ENCODE peak calls at places on chromosomes 4 and X, in nine cellular contexts. One of them, this sample, is unnamed.

GRCh38 chr4:1980561-1981041 is 28.2 kb downstream of the NELFA start:
- DNase-seq in lower lobe of right lung: no peak
- DNase-seq in Peyer's patch: no peak
- DNase-seq in thoracic aorta: no peak
- DNase-seq in AG09309: no peak
- DNase-seq in omental fat pad: no peak
- DNase-seq in mucosa of descending colon: no peak
- DNase-seq in natural killer cell: no peak
- DNase-seq in A549: no peak
- DNase-seq in this sample: peak; percentile 59

GRCh38 chrX:72526534-72527508 is 45.8 kb downstream of the HDAC8 start:
- DNase-seq in lower lobe of right lung: peak; percentile 28
- DNase-seq in Peyer's patch: no peak
- DNase-seq in thoracic aorta: no peak
- DNase-seq in AG09309: no peak
- DNase-seq in omental fat pad: no peak
- DNase-seq in mucosa of descending colon: no peak
- DNase-seq in natural killer cell: no peak
- DNase-seq in A549: no peak
- DNase-seq in this sample: no peak

GRCh38 chrX:54979432-54979831 is 14.6 kb downstream of the PFKFB1 start:
- DNase-seq in lower lobe of right lung: no peak
- DNase-seq in Peyer's patch: no peak
- DNase-seq in thoracic aorta: no peak
- DNase-seq in AG09309: no peak
- DNase-seq in omental fat pad: no peak
- DNase-seq in mucosa of descending colon: no peak
- DNase-seq in natural killer cell: no peak
- DNase-seq in A549: no peak
- DNase-seq in this sample: no peak

GRCh38 chr4:39102297-39102696 is 40.3 kb downstream of the KLHL5 start:
- DNase-seq in lower lobe of right lung: no peak
- DNase-seq in Peyer's patch: no peak
- DNase-seq in thoracic aorta: no peak
- DNase-seq in AG09309: no peak
- DNase-seq in omental fat pad: no peak
- DNase-seq in mucosa of descending colon: no peak
- DNase-seq in natural killer cell: no peak
- DNase-seq in A549: no peak
- DNase-seq in this sample: no peak

GRCh38 chr4:83724488-83725060 is 188.7 kb downstream of the GPAT3 start:
- DNase-seq in lower lobe of right lung: no peak
- DNase-seq in Peyer's patch: no peak
- DNase-seq in thoracic aorta: no peak
- DNase-seq in AG09309: no peak
- DNase-seq in omental fat pad: no peak
- DNase-seq in mucosa of descending colon: no peak
- DNase-seq in natural killer cell: no peak
- DNase-seq in A549: no peak
- DNase-seq in this sample: no peak

GRCh38 chrX:21374994-21375794 is 976 bp downstream of the CNKSR2 start:
- DNase-seq in lower lobe of right lung: peak; percentile 32
- DNase-seq in Peyer's patch: no peak
- DNase-seq in thoracic aorta: no peak
- DNase-seq in AG09309: no peak
- DNase-seq in omental fat pad: no peak
- DNase-seq in mucosa of descending colon: peak; percentile 51
- DNase-seq in natural killer cell: no peak
- DNase-seq in A549: peak; percentile 5
- DNase-seq in this sample: no peak

GRCh38 chrX:103310592-103311400 is at the start of gene BEX2:
- DNase-seq in lower lobe of right lung: peak; percentile 84
- DNase-seq in Peyer's patch: peak; percentile 94
- DNase-seq in thoracic aorta: peak; percentile 6
- DNase-seq in AG09309: no peak
- DNase-seq in omental fat pad: no peak
- DNase-seq in mucosa of descending colon: peak; percentile 85
- DNase-seq in natural killer cell: peak; percentile 78
- DNase-seq in A549: peak; percentile 72
- DNase-seq in this sample: no peak

GRCh38 chr4:38565271-38566199 is 98.5 kb upstream of the KLF3 start:
- DNase-seq in lower lobe of right lung: no peak
- DNase-seq in Peyer's patch: peak; percentile 59
- DNase-seq in thoracic aorta: no peak
- DNase-seq in AG09309: no peak
- DNase-seq in omental fat pad: no peak
- DNase-seq in mucosa of descending colon: no peak
- DNase-seq in natural killer cell: no peak
- DNase-seq in A549: no peak
- DNase-seq in this sample: no peak

GRCh38 chr4:98935633-98936032 is 6.7 kb upstream of the EIF4E start:
- DNase-seq in lower lobe of right lung: no peak
- DNase-seq in Peyer's patch: no peak
- DNase-seq in thoracic aorta: no peak
- DNase-seq in AG09309: no peak
- DNase-seq in omental fat pad: no peak
- DNase-seq in mucosa of descending colon: no peak
- DNase-seq in natural killer cell: no peak
- DNase-seq in A549: no peak
- DNase-seq in this sample: no peak

GRCh38 chr4:187333151-187333550 is 609.5 kb upstream of the FAT1 start:
- DNase-seq in lower lobe of right lung: no peak
- DNase-seq in Peyer's patch: no peak
- DNase-seq in thoracic aorta: no peak
- DNase-seq in AG09309: no peak
- DNase-seq in omental fat pad: no peak
- DNase-seq in mucosa of descending colon: no peak
- DNase-seq in natural killer cell: no peak
- DNase-seq in A549: no peak
- DNase-seq in this sample: no peak

GRCh38 chrX:23062359-23062758 is 62.6 kb downstream of the DDX53 start:
- DNase-seq in lower lobe of right lung: no peak
- DNase-seq in Peyer's patch: no peak
- DNase-seq in thoracic aorta: no peak
- DNase-seq in AG09309: no peak
- DNase-seq in omental fat pad: no peak
- DNase-seq in mucosa of descending colon: no peak
- DNase-seq in natural killer cell: no peak
- DNase-seq in A549: no peak
- DNase-seq in this sample: no peak

GRCh38 chr4:76435689-76436176 is 704 bp downstream of the SHROOM3 start:
- DNase-seq in lower lobe of right lung: no peak
- DNase-seq in Peyer's patch: no peak
- DNase-seq in thoracic aorta: no peak
- DNase-seq in AG09309: no peak
- DNase-seq in omental fat pad: no peak
- DNase-seq in mucosa of descending colon: no peak
- DNase-seq in natural killer cell: no peak
- DNase-seq in A549: no peak
- DNase-seq in this sample: no peak
- TF ChIP-seq CTCF in lower lobe of right lung: no peak
- TF ChIP-seq CTCF in Peyer's patch: no peak
- TF ChIP-seq CTCF in thoracic aorta: no peak
- TF ChIP-seq CTCF in AG09309: no peak
- TF ChIP-seq CTCF in omental fat pad: no peak
- TF ChIP-seq CTCF in mucosa of descending colon: no peak
- TF ChIP-seq CTCF in natural killer cell: no peak
- TF ChIP-seq CTCF in A549: no peak
- TF ChIP-seq CTCF in this sample: peak; percentile 19

GRCh38 chr4:122824616-122825015 is 2.0 kb upstream of the FGF2 start:
- DNase-seq in lower lobe of right lung: no peak
- DNase-seq in Peyer's patch: no peak
- DNase-seq in thoracic aorta: no peak
- DNase-seq in AG09309: no peak
- DNase-seq in omental fat pad: no peak
- DNase-seq in mucosa of descending colon: no peak
- DNase-seq in natural killer cell: no peak
- DNase-seq in A549: no peak
- DNase-seq in this sample: no peak

GRCh38 chr4:122826596-122827257 is at the start of gene FGF2:
- DNase-seq in lower lobe of right lung: peak; percentile 56
- DNase-seq in Peyer's patch: peak; percentile 59
- DNase-seq in thoracic aorta: peak; percentile 48
- DNase-seq in AG09309: no peak
- DNase-seq in omental fat pad: peak; percentile 49
- DNase-seq in mucosa of descending colon: peak; percentile 66
- DNase-seq in natural killer cell: peak; percentile 15
- DNase-seq in A549: peak; percentile 28
- DNase-seq in this sample: peak; percentile 90

GRCh38 chr4:122827899-122828601 is 1.4 kb downstream of the FGF2 start:
- DNase-seq in lower lobe of right lung: no peak
- DNase-seq in Peyer's patch: peak; percentile 61
- DNase-seq in thoracic aorta: no peak
- DNase-seq in AG09309: no peak
- DNase-seq in omental fat pad: peak; percentile 39
- DNase-seq in mucosa of descending colon: no peak
- DNase-seq in natural killer cell: peak; percentile 18
- DNase-seq in A549: peak; percentile 55
- DNase-seq in this sample: no peak

GRCh38 chr4:122826000-122826595 is 533 bp upstream of the FGF2 start:
- DNase-seq in lower lobe of right lung: no peak
- DNase-seq in Peyer's patch: no peak
- DNase-seq in thoracic aorta: no peak
- DNase-seq in AG09309: no peak
- DNase-seq in omental fat pad: no peak
- DNase-seq in mucosa of descending colon: no peak
- DNase-seq in natural killer cell: no peak
- DNase-seq in A549: no peak
- DNase-seq in this sample: no peak

GRCh38 chr4:122827258-122827887 is 742 bp downstream of the FGF2 start:
- DNase-seq in lower lobe of right lung: no peak
- DNase-seq in Peyer's patch: peak; percentile 55
- DNase-seq in thoracic aorta: no peak
- DNase-seq in AG09309: no peak
- DNase-seq in omental fat pad: no peak
- DNase-seq in mucosa of descending colon: peak; percentile 63
- DNase-seq in natural killer cell: peak; percentile 25
- DNase-seq in A549: peak; percentile 47
- DNase-seq in this sample: peak; percentile 86
- TF ChIP-seq CTCF in lower lobe of right lung: no peak
- TF ChIP-seq CTCF in Peyer's patch: no peak
- TF ChIP-seq CTCF in thoracic aorta: no peak
- TF ChIP-seq CTCF in AG09309: no peak
- TF ChIP-seq CTCF in omental fat pad: no peak
- TF ChIP-seq CTCF in mucosa of descending colon: no peak
- TF ChIP-seq CTCF in natural killer cell: no peak
- TF ChIP-seq CTCF in A549: no peak
- TF ChIP-seq CTCF in this sample: no peak

GRCh38 chr4:129246850-129247542 is 151.0 kb downstream of the C4orf33 start:
- DNase-seq in lower lobe of right lung: no peak
- DNase-seq in Peyer's patch: no peak
- DNase-seq in thoracic aorta: no peak
- DNase-seq in AG09309: no peak
- DNase-seq in omental fat pad: no peak
- DNase-seq in mucosa of descending colon: no peak
- DNase-seq in natural killer cell: no peak
- DNase-seq in A549: no peak
- DNase-seq in this sample: no peak
- TF ChIP-seq CTCF in lower lobe of right lung: no peak
- TF ChIP-seq CTCF in Peyer's patch: no peak
- TF ChIP-seq CTCF in thoracic aorta: no peak
- TF ChIP-seq CTCF in AG09309: no peak
- TF ChIP-seq CTCF in omental fat pad: no peak
- TF ChIP-seq CTCF in mucosa of descending colon: no peak
- TF ChIP-seq CTCF in natural killer cell: no peak
- TF ChIP-seq CTCF in A549: no peak
- TF ChIP-seq CTCF in this sample: no peak

GRCh38 chrX:68842351-68842750 is 13.5 kb downstream of the EFNB1 start:
- DNase-seq in lower lobe of right lung: no peak
- DNase-seq in Peyer's patch: no peak
- DNase-seq in thoracic aorta: no peak
- DNase-seq in AG09309: no peak
- DNase-seq in omental fat pad: no peak
- DNase-seq in mucosa of descending colon: peak; percentile 75
- DNase-seq in natural killer cell: no peak
- DNase-seq in A549: no peak
- DNase-seq in this sample: no peak
- TF ChIP-seq CTCF in lower lobe of right lung: no peak
- TF ChIP-seq CTCF in Peyer's patch: peak; percentile 19
- TF ChIP-seq CTCF in thoracic aorta: no peak
- TF ChIP-seq CTCF in AG09309: no peak
- TF ChIP-seq CTCF in omental fat pad: no peak
- TF ChIP-seq CTCF in mucosa of descending colon: no peak
- TF ChIP-seq CTCF in natural killer cell: no peak
- TF ChIP-seq CTCF in A549: no peak
- TF ChIP-seq CTCF in this sample: no peak

GRCh38 chrX:95071052-95071451 is 1397.0 kb downstream of the FAM133A start:
- DNase-seq in lower lobe of right lung: no peak
- DNase-seq in Peyer's patch: no peak
- DNase-seq in thoracic aorta: no peak
- DNase-seq in AG09309: no peak
- DNase-seq in omental fat pad: no peak
- DNase-seq in mucosa of descending colon: no peak
- DNase-seq in natural killer cell: no peak
- DNase-seq in A549: no peak
- DNase-seq in this sample: no peak

GRCh38 chrX:95071621-95072020 is 1397.6 kb downstream of the FAM133A start:
- DNase-seq in lower lobe of right lung: no peak
- DNase-seq in Peyer's patch: no peak
- DNase-seq in thoracic aorta: no peak
- DNase-seq in AG09309: no peak
- DNase-seq in omental fat pad: no peak
- DNase-seq in mucosa of descending colon: no peak
- DNase-seq in natural killer cell: no peak
- DNase-seq in A549: no peak
- DNase-seq in this sample: no peak

DNA sequence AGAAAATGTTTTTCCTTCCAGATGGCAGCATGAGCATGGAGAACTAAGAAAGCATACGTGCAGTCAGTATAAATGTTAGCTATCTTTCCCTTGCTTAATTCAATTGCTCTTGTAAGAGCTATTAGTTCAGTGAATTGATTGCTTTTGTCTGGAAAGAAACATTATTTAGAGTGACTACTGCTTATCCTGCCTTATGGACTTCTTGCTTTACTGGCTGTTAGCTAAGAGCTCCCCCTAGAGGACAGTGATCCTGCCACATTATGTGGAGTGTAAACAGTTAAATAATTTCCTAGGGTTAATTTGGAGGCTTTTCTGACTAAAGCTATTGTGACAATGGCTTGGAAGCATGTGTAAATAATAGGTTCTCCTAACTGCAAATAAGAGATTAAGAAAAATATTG is 1402.4 kb downstream of the FAM133A start:
- DNase-seq in lower lobe of right lung: no peak
- DNase-seq in Peyer's patch: no peak
- DNase-seq in thoracic aorta: no peak
- DNase-seq in AG09309: no peak
- DNase-seq in omental fat pad: no peak
- DNase-seq in mucosa of descending colon: no peak
- DNase-seq in natural killer cell: no peak
- DNase-seq in A549: no peak
- DNase-seq in this sample: no peak
- TF ChIP-seq CTCF in lower lobe of right lung: no peak
- TF ChIP-seq CTCF in Peyer's patch: no peak
- TF ChIP-seq CTCF in thoracic aorta: no peak
- TF ChIP-seq CTCF in AG09309: peak; percentile 62
- TF ChIP-seq CTCF in omental fat pad: no peak
- TF ChIP-seq CTCF in mucosa of descending colon: no peak
- TF ChIP-seq CTCF in natural killer cell: no peak
- TF ChIP-seq CTCF in A549: peak; percentile 24
- TF ChIP-seq CTCF in this sample: peak; percentile 61

This sample was measured in osteocyte.